ENCODE peak calls at places on chromosomes 11 and 22, in eight cellular contexts. One of them, this sample, is unnamed.
A peak's percentile ranks its signal among the peaks of the same experiment; 100 is the strongest.

GRCh38 chr11:123556633-123557032 is 97.8 kb downstream of the SCN3B start:
- DNase-seq in neural progenitor cell: no peak
- DNase-seq in cardiac muscle cell: no peak
- DNase-seq in SW 1271: no peak
- DNase-seq in astrocyte of the cerebellum: no peak
- DNase-seq in memory B cell: no peak
- DNase-seq in non-pigmented ciliary epithelial cell: no peak
- DNase-seq in stimulated activated CD8-positive, alpha-beta memory T cell treated with anti-CD3 and anti-CD28 coated beads, Interleukin-2, amount 100 ng/mL, for 48 hours: no peak
- DNase-seq in this sample: no peak

GRCh38 chr11:109869536-109869935 is 223.7 kb upstream of the ZC3H12C start:
- DNase-seq in astrocyte of the cerebellum: no peak
- DNase-seq in stimulated activated CD8-positive, alpha-beta memory T cell treated with anti-CD3 and anti-CD28 coated beads, Interleukin-2, amount 100 ng/mL, for 48 hours: no peak
- DNase-seq in cardiac muscle cell: peak; percentile 32
- DNase-seq in SW 1271: no peak
- DNase-seq in neural progenitor cell: no peak
- DNase-seq in non-pigmented ciliary epithelial cell: no peak
- DNase-seq in memory B cell: no peak
- DNase-seq in this sample: no peak

GRCh38 chr22:49760630-49761571 is 66.8 kb downstream of the BRD1 start:
- DNase-seq in memory B cell: no peak
- DNase-seq in astrocyte of the cerebellum: no peak
- DNase-seq in cardiac muscle cell: no peak
- DNase-seq in SW 1271: no peak
- DNase-seq in non-pigmented ciliary epithelial cell: no peak
- DNase-seq in stimulated activated CD8-positive, alpha-beta memory T cell treated with anti-CD3 and anti-CD28 coated beads, Interleukin-2, amount 100 ng/mL, for 48 hours: no peak
- DNase-seq in neural progenitor cell: no peak
- DNase-seq in this sample: no peak

GRCh38 chr11:67269401-67270255 is 3.4 kb downstream of the GRK2 start:
- DNase-seq in memory B cell: no peak
- DNase-seq in neural progenitor cell: no peak
- DNase-seq in SW 1271: no peak
- DNase-seq in non-pigmented ciliary epithelial cell: no peak
- DNase-seq in astrocyte of the cerebellum: no peak
- DNase-seq in stimulated activated CD8-positive, alpha-beta memory T cell treated with anti-CD3 and anti-CD28 coated beads, Interleukin-2, amount 100 ng/mL, for 48 hours: no peak
- DNase-seq in cardiac muscle cell: no peak
- DNase-seq in this sample: peak; percentile 78

GRCh38 chr11:70811483-70811882 is 413.2 kb downstream of the CTTN start:
- DNase-seq in non-pigmented ciliary epithelial cell: no peak
- DNase-seq in astrocyte of the cerebellum: no peak
- DNase-seq in neural progenitor cell: no peak
- DNase-seq in SW 1271: no peak
- DNase-seq in cardiac muscle cell: no peak
- DNase-seq in memory B cell: no peak
- DNase-seq in stimulated activated CD8-positive, alpha-beta memory T cell treated with anti-CD3 and anti-CD28 coated beads, Interleukin-2, amount 100 ng/mL, for 48 hours: no peak
- DNase-seq in this sample: no peak

GRCh38 chr11:118699508-118700220 is 20.2 kb upstream of the TREH start:
- DNase-seq in cardiac muscle cell: no peak
- DNase-seq in neural progenitor cell: no peak
- DNase-seq in SW 1271: no peak
- DNase-seq in astrocyte of the cerebellum: no peak
- DNase-seq in memory B cell: no peak
- DNase-seq in stimulated activated CD8-positive, alpha-beta memory T cell treated with anti-CD3 and anti-CD28 coated beads, Interleukin-2, amount 100 ng/mL, for 48 hours: no peak
- DNase-seq in non-pigmented ciliary epithelial cell: no peak
- DNase-seq in this sample: peak; percentile 53

GRCh38 chr11:106691807-106692365 is 326.4 kb downstream of the GUCY1A2 start:
- DNase-seq in memory B cell: no peak
- DNase-seq in SW 1271: no peak
- DNase-seq in non-pigmented ciliary epithelial cell: no peak
- DNase-seq in astrocyte of the cerebellum: no peak
- DNase-seq in neural progenitor cell: no peak
- DNase-seq in cardiac muscle cell: no peak
- DNase-seq in stimulated activated CD8-positive, alpha-beta memory T cell treated with anti-CD3 and anti-CD28 coated beads, Interleukin-2, amount 100 ng/mL, for 48 hours: no peak
- DNase-seq in this sample: no peak

GRCh38 chr11:92964471-92964870 is 5.0 kb upstream of the MTNR1B start:
- DNase-seq in stimulated activated CD8-positive, alpha-beta memory T cell treated with anti-CD3 and anti-CD28 coated beads, Interleukin-2, amount 100 ng/mL, for 48 hours: no peak
- DNase-seq in cardiac muscle cell: no peak
- DNase-seq in neural progenitor cell: no peak
- DNase-seq in memory B cell: no peak
- DNase-seq in non-pigmented ciliary epithelial cell: no peak
- DNase-seq in SW 1271: no peak
- DNase-seq in astrocyte of the cerebellum: no peak
- DNase-seq in this sample: no peak

GRCh38 chr11:121533556-121534050 is 80.8 kb upstream of the SORL1-AS1 start:
- DNase-seq in neural progenitor cell: no peak
- DNase-seq in non-pigmented ciliary epithelial cell: no peak
- DNase-seq in astrocyte of the cerebellum: no peak
- DNase-seq in memory B cell: no peak
- DNase-seq in SW 1271: no peak
- DNase-seq in stimulated activated CD8-positive, alpha-beta memory T cell treated with anti-CD3 and anti-CD28 coated beads, Interleukin-2, amount 100 ng/mL, for 48 hours: no peak
- DNase-seq in cardiac muscle cell: no peak
- DNase-seq in this sample: no peak

GRCh38 chr22:44325718-44326548 is 13.2 kb upstream of the SHISAL1 start:
- DNase-seq in astrocyte of the cerebellum: no peak
- DNase-seq in memory B cell: no peak
- DNase-seq in stimulated activated CD8-positive, alpha-beta memory T cell treated with anti-CD3 and anti-CD28 coated beads, Interleukin-2, amount 100 ng/mL, for 48 hours: no peak
- DNase-seq in cardiac muscle cell: no peak
- DNase-seq in neural progenitor cell: peak; percentile 38
- DNase-seq in non-pigmented ciliary epithelial cell: no peak
- DNase-seq in SW 1271: no peak
- DNase-seq in this sample: no peak

GRCh38 chr11:83816572-83817187 is 530.5 kb upstream of the CCDC90B start:
- DNase-seq in cardiac muscle cell: peak; percentile 38
- DNase-seq in neural progenitor cell: peak; percentile 35
- DNase-seq in non-pigmented ciliary epithelial cell: no peak
- DNase-seq in SW 1271: peak; percentile 57
- DNase-seq in stimulated activated CD8-positive, alpha-beta memory T cell treated with anti-CD3 and anti-CD28 coated beads, Interleukin-2, amount 100 ng/mL, for 48 hours: no peak
- DNase-seq in memory B cell: no peak
- DNase-seq in astrocyte of the cerebellum: peak; percentile 13
- DNase-seq in this sample: no peak

GRCh38 chr11:61922539-61922938 is 5.2 kb upstream of the RAB3IL1 start:
- DNase-seq in cardiac muscle cell: no peak
- DNase-seq in stimulated activated CD8-positive, alpha-beta memory T cell treated with anti-CD3 and anti-CD28 coated beads, Interleukin-2, amount 100 ng/mL, for 48 hours: no peak
- DNase-seq in neural progenitor cell: no peak
- DNase-seq in SW 1271: no peak
- DNase-seq in astrocyte of the cerebellum: no peak
- DNase-seq in non-pigmented ciliary epithelial cell: peak; percentile 11
- DNase-seq in memory B cell: no peak
- DNase-seq in this sample: no peak

GRCh38 chr22:19448076-19448607 is 631 bp upstream of the C22orf39 start:
- DNase-seq in neural progenitor cell: peak; percentile 60
- DNase-seq in memory B cell: peak; percentile 69
- DNase-seq in cardiac muscle cell: peak; percentile 67
- DNase-seq in stimulated activated CD8-positive, alpha-beta memory T cell treated with anti-CD3 and anti-CD28 coated beads, Interleukin-2, amount 100 ng/mL, for 48 hours: no peak
- DNase-seq in astrocyte of the cerebellum: no peak
- DNase-seq in non-pigmented ciliary epithelial cell: no peak
- DNase-seq in SW 1271: peak; percentile 20
- DNase-seq in this sample: no peak

GRCh38 chr22:40147388-40148176 is 30.1 kb upstream of the TNRC6B start:
- DNase-seq in SW 1271: no peak
- DNase-seq in neural progenitor cell: peak; percentile 42
- DNase-seq in astrocyte of the cerebellum: no peak
- DNase-seq in non-pigmented ciliary epithelial cell: no peak
- DNase-seq in cardiac muscle cell: no peak
- DNase-seq in stimulated activated CD8-positive, alpha-beta memory T cell treated with anti-CD3 and anti-CD28 coated beads, Interleukin-2, amount 100 ng/mL, for 48 hours: no peak
- DNase-seq in memory B cell: no peak
- DNase-seq in this sample: no peak

GRCh38 chr11:1195690-1196515 is 27.0 kb upstream of the MUC5B start:
- DNase-seq in astrocyte of the cerebellum: no peak
- DNase-seq in memory B cell: no peak
- DNase-seq in stimulated activated CD8-positive, alpha-beta memory T cell treated with anti-CD3 and anti-CD28 coated beads, Interleukin-2, amount 100 ng/mL, for 48 hours: no peak
- DNase-seq in cardiac muscle cell: no peak
- DNase-seq in neural progenitor cell: no peak
- DNase-seq in non-pigmented ciliary epithelial cell: no peak
- DNase-seq in SW 1271: no peak
- DNase-seq in this sample: peak; percentile 74

GRCh38 chr11:122202951-122203456 is 87.0 kb upstream of the BLID start:
- DNase-seq in memory B cell: peak; percentile 20
- DNase-seq in neural progenitor cell: peak; percentile 81
- DNase-seq in cardiac muscle cell: peak; percentile 74
- DNase-seq in SW 1271: peak; percentile 66
- DNase-seq in stimulated activated CD8-positive, alpha-beta memory T cell treated with anti-CD3 and anti-CD28 coated beads, Interleukin-2, amount 100 ng/mL, for 48 hours: peak; percentile 9
- DNase-seq in non-pigmented ciliary epithelial cell: no peak
- DNase-seq in astrocyte of the cerebellum: no peak
- DNase-seq in this sample: peak; percentile 90

GRCh38 chr22:30705710-30706651 is 11.3 kb downstream of the OSBP2 start:
- DNase-seq in non-pigmented ciliary epithelial cell: no peak
- DNase-seq in stimulated activated CD8-positive, alpha-beta memory T cell treated with anti-CD3 and anti-CD28 coated beads, Interleukin-2, amount 100 ng/mL, for 48 hours: no peak
- DNase-seq in astrocyte of the cerebellum: peak; percentile 88
- DNase-seq in SW 1271: no peak
- DNase-seq in neural progenitor cell: peak; percentile 25
- DNase-seq in cardiac muscle cell: no peak
- DNase-seq in memory B cell: no peak
- DNase-seq in this sample: no peak

GRCh38 chr22:36238348-36239149 is 778 bp downstream of the APOL2 start:
- DNase-seq in neural progenitor cell: no peak
- DNase-seq in cardiac muscle cell: peak; percentile 13
- DNase-seq in memory B cell: no peak
- DNase-seq in astrocyte of the cerebellum: no peak
- DNase-seq in non-pigmented ciliary epithelial cell: no peak
- DNase-seq in stimulated activated CD8-positive, alpha-beta memory T cell treated with anti-CD3 and anti-CD28 coated beads, Interleukin-2, amount 100 ng/mL, for 48 hours: no peak
- DNase-seq in SW 1271: no peak
- DNase-seq in this sample: no peak